ENCODE peak calls at places on chromosomes 11 and 22, in six cellular contexts. One of them, this sample, is unnamed.

GRCh38 chr11:77819921-77820564 is 479 bp downstream of the RSF1 start:
- DNase-seq in NB4: peak
- DNase-seq in ovary: peak
- DNase-seq in gastrocnemius medialis: peak
- DNase-seq in upper lobe of left lung: peak
- DNase-seq in A549: peak
- DNase-seq in this sample: peak

GRCh38 chr11:30729187-30729713 is 143.1 kb upstream of the MPPED2 start:
- DNase-seq in NB4: no peak
- DNase-seq in ovary: no peak
- DNase-seq in gastrocnemius medialis: no peak
- DNase-seq in upper lobe of left lung: no peak
- DNase-seq in A549: no peak
- DNase-seq in this sample: no peak

GRCh38 chr11:82859746-82860145 is 40.5 kb downstream of the PRCP start:
- DNase-seq in NB4: no peak
- DNase-seq in ovary: no peak
- DNase-seq in gastrocnemius medialis: no peak
- DNase-seq in upper lobe of left lung: no peak
- DNase-seq in A549: no peak
- DNase-seq in this sample: no peak

GRCh38 chr11:14643697-14644395 is at the start of gene PDE3B:
- DNase-seq in NB4: peak
- DNase-seq in ovary: peak
- DNase-seq in gastrocnemius medialis: peak
- DNase-seq in upper lobe of left lung: peak
- DNase-seq in A549: peak
- DNase-seq in this sample: peak

GRCh38 chr22:25564979-25565677 is 653 bp downstream of the GRK3 start:
- DNase-seq in NB4: peak
- DNase-seq in ovary: peak
- DNase-seq in gastrocnemius medialis: no peak
- DNase-seq in upper lobe of left lung: no peak
- DNase-seq in A549: peak
- DNase-seq in this sample: peak

GRCh38 chr11:8689726-8690255 is 7.2 kb downstream of the RPL27A start:
- DNase-seq in NB4: no peak
- DNase-seq in ovary: no peak
- DNase-seq in gastrocnemius medialis: no peak
- DNase-seq in upper lobe of left lung: peak
- DNase-seq in A549: no peak
- DNase-seq in this sample: peak

GRCh38 chr11:4926607-4927006 is 2.5 kb upstream of the OR51G1 start:
- DNase-seq in NB4: no peak
- DNase-seq in ovary: no peak
- DNase-seq in gastrocnemius medialis: no peak
- DNase-seq in upper lobe of left lung: no peak
- DNase-seq in A549: no peak
- DNase-seq in this sample: no peak

GRCh38 chr11:762421-763072 is 14.7 kb downstream of the GATD1 start:
- DNase-seq in NB4: peak
- DNase-seq in ovary: peak
- DNase-seq in gastrocnemius medialis: peak
- DNase-seq in upper lobe of left lung: peak
- DNase-seq in A549: peak
- DNase-seq in this sample: peak

GRCh38 chr11:14304601-14305000 is 54.4 kb downstream of the RRAS2 start:
- DNase-seq in NB4: no peak
- DNase-seq in ovary: no peak
- DNase-seq in gastrocnemius medialis: peak
- DNase-seq in upper lobe of left lung: no peak
- DNase-seq in A549: no peak
- DNase-seq in this sample: no peak

GRCh38 chr22:23563111-23563510 is 17.0 kb downstream of the IGLL1 start:
- DNase-seq in NB4: no peak
- DNase-seq in ovary: no peak
- DNase-seq in gastrocnemius medialis: no peak
- DNase-seq in upper lobe of left lung: no peak
- DNase-seq in A549: no peak
- DNase-seq in this sample: peak

GRCh38 chr11:36456136-36456535 is 53.9 kb downstream of the TRAF6 start:
- DNase-seq in NB4: no peak
- DNase-seq in ovary: no peak
- DNase-seq in gastrocnemius medialis: no peak
- DNase-seq in upper lobe of left lung: no peak
- DNase-seq in A549: no peak
- DNase-seq in this sample: no peak

GRCh38 chr11:5712507-5712906 is 22.9 kb downstream of the TRIM22 start:
- DNase-seq in NB4: peak
- DNase-seq in ovary: no peak
- DNase-seq in gastrocnemius medialis: no peak
- DNase-seq in upper lobe of left lung: no peak
- DNase-seq in A549: peak
- DNase-seq in this sample: no peak

GRCh38 chr22:30635273-30636225 is at the start of gene SLC35E4:
- DNase-seq in NB4: peak
- DNase-seq in ovary: peak
- DNase-seq in gastrocnemius medialis: peak
- DNase-seq in upper lobe of left lung: peak
- DNase-seq in A549: peak
- DNase-seq in this sample: peak

GRCh38 chr22:30640361-30640760 is 4.8 kb downstream of the SLC35E4 start:
- DNase-seq in NB4: no peak
- DNase-seq in ovary: no peak
- DNase-seq in gastrocnemius medialis: no peak
- DNase-seq in upper lobe of left lung: no peak
- DNase-seq in A549: no peak
- DNase-seq in this sample: no peak

GRCh38 chr22:30636226-30637077 is 871 bp downstream of the SLC35E4 start:
- DNase-seq in NB4: no peak
- DNase-seq in ovary: peak
- DNase-seq in gastrocnemius medialis: peak
- DNase-seq in upper lobe of left lung: peak
- DNase-seq in A549: peak
- DNase-seq in this sample: peak

GRCh38 chr22:30637701-30638114 is 2.1 kb downstream of the SLC35E4 start:
- DNase-seq in NB4: no peak
- DNase-seq in ovary: no peak
- DNase-seq in gastrocnemius medialis: no peak
- DNase-seq in upper lobe of left lung: no peak
- DNase-seq in A549: no peak
- DNase-seq in this sample: no peak

DNA sequence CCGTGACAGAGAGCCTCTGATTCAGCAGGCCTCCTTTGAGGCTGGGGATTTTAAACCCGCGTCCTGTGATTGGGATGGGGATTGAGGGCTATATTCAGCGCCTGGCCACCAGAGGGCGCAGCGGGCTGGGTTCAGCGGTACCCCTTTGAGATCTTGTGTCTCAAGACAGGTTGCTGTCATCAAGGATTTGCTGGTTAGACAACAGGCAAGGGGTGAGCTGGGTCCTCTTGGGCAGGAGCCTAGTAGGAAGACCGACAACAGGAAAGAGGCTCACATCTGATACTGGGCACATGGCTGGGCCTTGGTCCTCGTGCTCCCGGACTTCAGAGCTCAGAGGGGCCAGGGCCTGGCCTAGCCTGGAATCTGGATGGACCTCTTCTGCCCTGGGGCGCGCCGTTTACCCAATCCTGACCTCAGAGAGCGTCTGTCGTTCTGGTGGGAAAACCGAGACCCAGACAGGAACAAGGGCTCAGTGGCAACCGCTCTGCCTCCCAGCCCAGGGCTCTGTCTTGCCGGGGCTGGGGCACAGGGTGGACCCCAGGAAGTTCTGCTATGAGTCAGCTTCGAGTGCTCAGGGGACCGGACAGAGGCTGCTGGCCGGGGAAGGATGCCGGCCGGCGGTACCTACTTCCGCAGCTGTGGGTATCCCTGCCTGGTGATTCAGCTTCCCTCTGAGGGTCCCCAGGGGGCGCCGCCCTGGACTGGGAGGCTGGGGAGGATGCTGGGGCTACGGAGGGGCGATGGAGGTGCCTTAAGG is 926 bp upstream of the SLC35E4 start:
- DNase-seq in NB4: peak
- DNase-seq in ovary: peak
- DNase-seq in gastrocnemius medialis: peak
- DNase-seq in upper lobe of left lung: peak
- DNase-seq in A549: peak
- DNase-seq in this sample: peak
- H3K4me3 ChIP-seq in NB4: no peak
- H3K4me3 ChIP-seq in ovary: peak
- H3K4me3 ChIP-seq in gastrocnemius medialis: peak
- H3K4me3 ChIP-seq in upper lobe of left lung: peak
- H3K4me3 ChIP-seq in A549: peak
- H3K4me3 ChIP-seq in this sample: no peak

DNA sequence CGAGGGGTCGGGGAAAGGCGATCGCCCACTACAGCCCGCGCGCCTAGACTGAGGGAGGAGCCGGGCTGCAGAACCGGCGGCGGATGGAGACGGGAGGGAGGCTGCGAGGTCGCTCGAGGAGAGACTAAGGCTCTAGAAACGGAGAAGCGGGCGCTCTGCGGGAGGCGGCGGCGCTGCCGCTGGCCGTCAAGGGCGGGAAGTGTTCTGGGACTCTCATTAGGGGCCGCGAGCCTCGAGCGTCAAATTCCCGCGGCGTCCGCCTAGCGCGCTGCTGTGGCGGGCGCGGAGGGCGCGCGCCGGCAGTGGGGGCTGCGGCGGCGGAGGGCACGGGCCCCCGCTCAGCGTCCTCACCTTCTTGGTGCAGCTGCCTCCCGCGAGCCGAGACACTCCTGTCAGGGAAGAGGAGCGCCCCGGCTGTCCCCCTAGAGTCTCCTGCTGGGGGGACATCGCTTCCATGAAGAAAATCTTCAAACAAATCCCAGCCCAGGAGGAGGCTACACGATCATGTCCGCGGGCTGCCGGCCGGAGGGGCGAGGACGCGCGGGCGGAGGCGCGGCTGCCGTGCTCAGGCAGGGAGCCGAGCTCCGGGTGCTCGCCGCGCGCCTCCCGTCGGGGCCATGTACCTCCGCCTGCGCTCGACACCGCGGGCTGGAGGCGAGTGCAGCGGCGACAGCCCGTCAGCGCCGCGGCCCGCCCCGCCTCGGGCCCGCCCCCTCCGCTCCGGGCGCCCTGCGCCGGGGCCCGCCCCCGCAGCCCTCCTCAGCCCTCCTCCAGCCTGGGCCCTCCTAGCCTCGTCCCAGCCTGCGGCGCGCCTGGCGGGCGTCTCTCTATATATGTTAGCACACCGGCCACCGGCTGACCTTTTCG is at the start of gene ARHGAP20:
- DNase-seq in NB4: no peak
- DNase-seq in ovary: peak
- DNase-seq in gastrocnemius medialis: peak
- DNase-seq in upper lobe of left lung: peak
- DNase-seq in A549: peak
- DNase-seq in this sample: peak
- TF ChIP-seq POLR2A in NB4: no peak
- TF ChIP-seq POLR2A in ovary: no peak
- TF ChIP-seq POLR2A in gastrocnemius medialis: peak
- TF ChIP-seq POLR2A in upper lobe of left lung: peak
- TF ChIP-seq POLR2A in A549: no peak
- TF ChIP-seq POLR2A in this sample: no peak

GRCh38 chr11:74492084-74492483 is 1.4 kb downstream of the LIPT2 start:
- DNase-seq in NB4: peak
- DNase-seq in ovary: no peak
- DNase-seq in gastrocnemius medialis: no peak
- DNase-seq in upper lobe of left lung: no peak
- DNase-seq in A549: no peak
- DNase-seq in this sample: no peak

GRCh38 chr11:74490945-74491344 is 2.6 kb downstream of the LIPT2 start:
- DNase-seq in NB4: peak
- DNase-seq in ovary: no peak
- DNase-seq in gastrocnemius medialis: no peak
- DNase-seq in upper lobe of left lung: no peak
- DNase-seq in A549: no peak
- DNase-seq in this sample: no peak

GRCh38 chr11:74494916-74495315 is 1.4 kb upstream of the LIPT2 start:
- DNase-seq in NB4: no peak
- DNase-seq in ovary: no peak
- DNase-seq in gastrocnemius medialis: no peak
- DNase-seq in upper lobe of left lung: no peak
- DNase-seq in A549: no peak
- DNase-seq in this sample: no peak

GRCh38 chr11:74492974-74493815 is at the start of gene LIPT2:
- DNase-seq in NB4: peak
- DNase-seq in ovary: peak
- DNase-seq in gastrocnemius medialis: peak
- DNase-seq in upper lobe of left lung: peak
- DNase-seq in A549: peak
- DNase-seq in this sample: peak

DNA sequence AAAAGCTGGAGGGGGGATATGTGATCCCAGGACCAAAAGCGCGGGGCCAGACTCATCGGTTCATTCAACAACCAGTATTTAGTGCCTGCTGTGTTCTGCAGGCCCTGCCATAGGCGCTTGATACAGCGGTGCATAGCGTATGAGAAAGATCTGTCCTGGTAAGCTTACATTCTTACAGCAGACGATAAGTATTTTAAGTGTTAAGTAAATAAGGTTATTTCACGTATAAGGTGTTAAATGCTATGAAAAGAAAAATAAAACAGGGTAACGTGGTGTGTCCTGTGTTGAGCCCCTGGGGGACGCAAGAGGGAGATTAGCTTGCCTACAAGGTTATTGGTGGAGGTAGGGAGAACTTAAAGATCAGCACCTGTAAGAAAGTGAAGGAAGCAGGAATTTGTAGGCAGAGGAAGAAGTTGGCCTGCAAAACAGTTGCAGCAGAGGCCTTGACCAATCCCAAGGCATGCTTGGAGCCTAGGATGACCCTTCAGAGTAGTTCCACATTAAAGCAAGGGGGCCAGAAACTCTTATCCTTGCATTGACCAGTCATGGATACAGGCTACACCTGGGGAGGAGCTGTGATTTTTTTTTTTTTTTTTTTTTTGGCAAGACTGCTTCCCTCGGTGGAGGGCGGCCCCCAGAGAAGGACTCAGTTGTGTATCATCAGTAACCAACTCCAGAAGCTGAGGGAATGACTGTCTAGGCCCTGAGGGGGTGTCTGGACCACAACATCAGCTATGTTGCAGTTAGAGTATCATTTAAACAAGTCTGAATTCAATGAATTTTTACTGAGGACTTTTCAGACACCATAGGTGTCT is 499 bp upstream of the LIPT2 start:
- DNase-seq in NB4: no peak
- DNase-seq in ovary: no peak
- DNase-seq in gastrocnemius medialis: no peak
- DNase-seq in upper lobe of left lung: no peak
- DNase-seq in A549: peak
- DNase-seq in this sample: no peak
- TF ChIP-seq CTCF in NB4: no peak
- TF ChIP-seq CTCF in ovary: no peak
- TF ChIP-seq CTCF in gastrocnemius medialis: no peak
- TF ChIP-seq CTCF in upper lobe of left lung: no peak
- TF ChIP-seq CTCF in A549: no peak
- TF ChIP-seq CTCF in this sample: no peak

DNA sequence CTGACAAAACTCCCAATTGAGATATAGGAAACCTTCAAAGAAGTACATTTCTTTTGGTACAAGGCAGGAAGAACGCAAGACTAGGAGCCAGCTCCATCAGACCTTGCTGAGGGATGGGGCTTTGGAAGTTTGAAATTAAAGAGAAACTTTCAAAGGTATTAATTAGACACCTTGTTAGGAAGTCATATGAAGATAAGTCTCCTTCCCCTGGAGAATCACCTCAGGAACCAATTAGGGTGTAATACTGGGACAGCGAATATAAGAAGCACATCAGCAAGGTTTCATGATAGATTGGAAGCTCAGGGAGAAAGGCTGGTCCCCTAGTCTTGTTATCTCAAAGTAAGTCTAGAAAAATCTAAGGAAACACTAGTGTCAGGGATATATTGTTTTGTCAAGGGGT is at the start of gene OR9Q2:
- DNase-seq in NB4: no peak
- DNase-seq in ovary: no peak
- DNase-seq in gastrocnemius medialis: no peak
- DNase-seq in upper lobe of left lung: no peak
- DNase-seq in A549: no peak
- DNase-seq in this sample: no peak
- H3K4me3 ChIP-seq in NB4: no peak
- H3K4me3 ChIP-seq in ovary: no peak
- H3K4me3 ChIP-seq in gastrocnemius medialis: no peak
- H3K4me3 ChIP-seq in upper lobe of left lung: no peak
- H3K4me3 ChIP-seq in A549: no peak
- H3K4me3 ChIP-seq in this sample: no peak